ENCODE peak calls at places on chromosomes 3 and 15, in four cellular contexts. Y is H1, M is K562, Q is GM12878. U is an unnamed sample.

GRCh38 chr15:82571722-82572222 is 31.5 kb upstream of the RPS17 start:
- DNase-seq in Y (peak), M (peak), Q (no peak), U (peak)

GRCh38 chr15:92322566-92323355 is 70.9 kb upstream of the ST8SIA2 start:
- DNase-seq in Y (no peak), M (no peak), Q (no peak), U (no peak)

GRCh38 chr15:63112871-63113270 is 8.8 kb upstream of the LACTB start:
- DNase-seq in Y (no peak), M (no peak), Q (no peak), U (no peak)

GRCh38 chr3:151305081-151305777 is 11.4 kb downstream of the GPR87 start:
- DNase-seq in Y (peak), M (no peak), Q (no peak), U (peak)

GRCh38 chr3:194507571-194507970 is 20.8 kb upstream of the ATP13A3 start:
- DNase-seq in Y (no peak), M (no peak), Q (no peak), U (no peak)

GRCh38 chr15:85542488-85542887 is 162.1 kb downstream of the AKAP13 start:
- DNase-seq in Y (no peak), M (no peak), Q (no peak), U (no peak)

GRCh38 chr15:58524247-58524646 is 92.5 kb downstream of the LIPC start:
- DNase-seq in Y (no peak), M (no peak), Q (no peak), U (no peak)

GRCh38 chr3:188097786-188098185 is 56.2 kb upstream of the LPP start:
- DNase-seq in Y (no peak), M (no peak), Q (no peak), U (no peak)

GRCh38 chr3:194336601-194337355 is 14.3 kb downstream of the CPN2 start:
- DNase-seq in Y (no peak), M (no peak), Q (no peak), U (peak)

GRCh38 chr3:68249265-68249664 is 594.9 kb upstream of the SUCLG2 start:
- DNase-seq in Y (no peak), M (no peak), Q (no peak), U (no peak)

GRCh38 chr15:88393719-88394519 is 73.3 kb downstream of the MRPL46 start:
- DNase-seq in Y (no peak), M (no peak), Q (no peak), U (no peak)

GRCh38 chr15:49490963-49491362 is 67.9 kb downstream of the FGF7 start:
- DNase-seq in Y (no peak), M (no peak), Q (no peak), U (no peak)

GRCh38 chr15:69718916-69719315 is 266.3 kb downstream of the RPLP1 start:
- DNase-seq in Y (no peak), M (no peak), Q (no peak), U (no peak)

GRCh38 chr3:31249555-31249954 is 283.2 kb upstream of the STT3B start:
- DNase-seq in Y (no peak), M (no peak), Q (no peak), U (no peak)

GRCh38 chr3:13728487-13728886 is 151.4 kb downstream of the WNT7A start:
- DNase-seq in Y (no peak), M (no peak), Q (no peak), U (no peak)

GRCh38 chr3:111351334-111351733 is 190.7 kb upstream of the CD96 start:
- DNase-seq in Y (no peak), M (no peak), Q (no peak), U (no peak)

GRCh38 chr15:48536681-48537091 is 108.8 kb downstream of the FBN1 start:
- DNase-seq in Y (no peak), M (no peak), Q (no peak), U (peak)

GRCh38 chr15:98177950-98178848 is 217.7 kb downstream of the ARRDC4 start:
- DNase-seq in Y (peak), M (peak), Q (no peak), U (peak)

GRCh38 chr3:16836505-16837237 is 48.1 kb upstream of the PLCL2 start:
- DNase-seq in Y (no peak), M (no peak), Q (no peak), U (no peak)

GRCh38 chr3:113312416-113312815 is 101.1 kb downstream of the BOC start:
- DNase-seq in Y (no peak), M (no peak), Q (no peak), U (no peak)

GRCh38 chr3:146679995-146680394 is 74.8 kb upstream of the PLSCR5 start:
- DNase-seq in Y (no peak), M (no peak), Q (no peak), U (no peak)

GRCh38 chr15:34754674-34755418 is at the start of gene GJD2:
- DNase-seq in Y (peak), M (no peak), Q (no peak), U (peak)

GRCh38 chr3:58672451-58672850 is 5.9 kb upstream of the FAM3D start:
- DNase-seq in Y (no peak), M (no peak), Q (no peak), U (no peak)

GRCh38 chr3:79052054-79052681 is 715.6 kb downstream of the ROBO1 start:
- DNase-seq in Y (peak), M (no peak), Q (no peak), U (no peak)

GRCh38 chr3:180252683-180253082 is 215.9 kb upstream of the PEX5L start:
- DNase-seq in Y (no peak), M (no peak), Q (no peak), U (no peak)

GRCh38 chr3:24220859-24221657 is 273.6 kb downstream of the THRB start:
- DNase-seq in Y (no peak), M (no peak), Q (no peak), U (no peak)

GRCh38 chr3:11570789-11571495 is 72.8 kb downstream of the VGLL4 start:
- DNase-seq in Y (no peak), M (no peak), Q (no peak), U (no peak)

GRCh38 chr15:19943515-19943914 is 598.1 kb downstream of the GOLGA6L6 start:
- DNase-seq in Y (no peak), M (peak), Q (no peak), U (no peak)

GRCh38 chr3:16174389-16174788 is at the start of gene GALNT15:
- DNase-seq in Y (no peak), M (no peak), Q (no peak), U (peak)

GRCh38 chr3:10519236-10519635 is 13.8 kb upstream of the ATP2B2 start:
- DNase-seq in Y (peak), M (no peak), Q (no peak), U (no peak)

GRCh38 chr3:194181612-194182011 is 45.7 kb downstream of the HES1 start:
- DNase-seq in Y (no peak), M (no peak), Q (no peak), U (no peak)

GRCh38 chr15:50166216-50166615 is 15.8 kb upstream of the SLC27A2 start:
- DNase-seq in Y (no peak), M (no peak), Q (no peak), U (no peak)

GRCh38 chr3:52429031-52429430 is 15.9 kb downstream of the SEMA3G start:
- DNase-seq in Y (no peak), M (no peak), Q (no peak), U (no peak)

GRCh38 chr3:113719294-113719693 is 22.9 kb upstream of the USF3 start:
- DNase-seq in Y (no peak), M (no peak), Q (no peak), U (no peak)

GRCh38 chr3:126852536-126852935 is 130.4 kb upstream of the PLXNA1 start:
- DNase-seq in Y (peak), M (no peak), Q (no peak), U (no peak)

DNA sequence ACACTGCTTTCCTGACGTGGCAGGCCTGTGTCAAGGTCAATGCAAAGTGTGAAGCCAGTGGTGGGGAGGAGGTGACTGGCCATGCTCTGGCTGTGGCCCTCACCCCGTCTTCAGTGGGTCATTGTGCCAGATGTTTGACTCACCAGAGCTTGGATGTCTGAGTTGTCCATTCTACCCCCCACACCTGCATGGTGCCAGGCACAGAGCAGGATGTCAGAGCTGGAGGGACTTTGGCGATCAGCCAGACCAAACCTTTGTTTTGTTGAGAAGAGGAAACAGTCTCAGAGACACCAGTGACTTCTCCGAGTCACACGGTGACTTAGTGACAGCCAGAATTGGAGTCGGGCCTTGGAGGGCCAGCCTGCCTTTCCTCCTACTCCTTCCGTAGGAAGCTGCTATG is 49.5 kb downstream of the SMAD6 start:
- DNase-seq in Y (no peak), M (no peak), Q (no peak), U (no peak)
- TF ChIP-seq NRF1 in Y (no peak), M (no peak), Q (no peak), U (no peak)

GRCh38 chr3:87145553-87145952 is 81.6 kb upstream of the CHMP2B start:
- DNase-seq in Y (peak), M (no peak), Q (no peak), U (peak)
- TF ChIP-seq CTCF in Y (peak), M (no peak), Q (peak), U (peak)

GRCh38 chr3:48397767-48398681 is 26.0 kb downstream of the FBXW12 start:
- DNase-seq in Y (peak), M (peak), Q (no peak), U (peak)
- TF ChIP-seq GABPA in Y (no peak), M (no peak), Q (no peak), U (no peak)

DNA sequence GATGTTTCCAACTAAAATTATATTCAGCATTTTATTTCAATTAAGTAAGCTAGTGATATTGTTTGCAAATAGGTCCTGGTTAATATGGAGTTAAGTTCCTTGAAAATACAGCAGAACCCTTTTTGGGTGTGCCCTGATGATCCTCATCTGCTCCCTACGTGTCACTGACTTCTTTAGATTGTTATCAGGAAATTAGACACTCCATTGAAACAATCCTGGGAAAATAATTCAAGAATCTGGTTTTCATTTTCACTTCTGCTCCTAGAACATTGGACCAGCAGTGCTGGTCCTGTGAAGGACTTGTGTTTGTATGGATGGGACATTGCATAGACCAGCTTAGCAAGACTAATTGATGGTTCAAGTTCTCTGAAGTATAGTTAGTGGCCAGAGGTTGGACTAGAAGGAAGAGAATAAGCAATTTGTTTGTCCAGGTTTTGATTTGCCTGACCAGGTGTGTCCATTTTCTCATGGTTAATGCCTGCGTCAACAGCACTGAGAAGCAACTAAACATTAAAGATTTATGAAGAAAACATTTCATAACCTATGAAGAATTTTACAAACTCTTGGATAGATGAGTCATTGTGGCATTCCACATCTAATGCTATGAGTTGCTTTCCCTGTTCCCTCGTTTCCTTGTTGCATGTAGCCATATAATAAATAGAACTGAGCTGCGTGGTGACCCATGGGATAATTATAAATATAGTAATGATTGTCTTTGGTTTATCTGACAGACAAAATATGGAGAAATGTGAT is 95.8 kb downstream of the ZPLD1 start:
- DNase-seq in Y (no peak), M (no peak), Q (no peak), U (no peak)
- TF ChIP-seq NRF1 in Y (no peak), M (no peak), Q (no peak), U (no peak)

GRCh38 chr15:25739687-25740121 is 123.4 kb downstream of the ATP10A start:
- DNase-seq in Y (no peak), M (no peak), Q (peak), U (peak)
- TF ChIP-seq CTCF in Y (peak), M (peak), Q (peak), U (no peak)

DNA sequence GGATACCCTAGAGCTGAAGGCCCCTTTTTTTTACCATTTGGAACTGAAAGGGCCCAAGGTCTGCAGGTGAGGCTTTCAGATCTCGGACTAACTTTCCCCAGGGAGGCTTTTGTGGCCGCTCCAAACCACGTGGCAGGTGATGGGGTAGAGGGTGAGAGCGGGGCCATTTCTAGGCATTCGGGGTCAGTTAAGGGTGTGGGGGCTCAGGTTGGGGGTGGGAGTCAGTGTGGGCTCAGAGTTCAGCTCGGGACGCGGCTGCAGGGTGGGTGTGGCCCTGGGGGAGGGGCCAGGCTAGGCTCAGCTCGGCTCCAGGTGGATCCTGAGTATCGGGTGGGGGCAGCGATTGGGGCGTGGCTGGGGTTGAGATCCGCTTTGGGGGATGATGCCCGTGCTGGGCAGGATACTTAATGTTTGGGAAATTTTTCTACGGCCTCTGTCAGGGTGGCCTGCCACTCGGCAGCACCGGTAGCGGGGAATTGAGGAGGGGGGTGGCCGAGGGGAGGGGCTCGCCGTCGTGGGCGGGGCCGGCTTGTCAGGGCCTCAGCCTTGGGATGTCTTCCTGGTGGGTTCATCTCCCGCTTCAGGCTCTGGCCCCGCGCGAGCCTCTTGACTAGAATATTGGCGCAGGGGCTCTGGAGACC is 2.5 kb downstream of the KLF13 start:
- DNase-seq in Y (peak), M (peak), Q (no peak), U (peak)
- TF ChIP-seq GABPA in Y (no peak), M (no peak), Q (no peak), U (no peak)

GRCh38 chr3:106272302-106272701 is 403.5 kb upstream of the CBLB start:
- DNase-seq in Y (no peak), M (no peak), Q (no peak), U (no peak)
- TF ChIP-seq NRF1 in Y (no peak), M (no peak), Q (no peak), U (no peak)

U was measured in SK-N-SH.